ENCODE peak calls at places on chromosomes 7 and 10, in six cellular contexts. W, E, J, A, L and Y are unnamed samples.

GRCh38 chr10:29411666-29412335 is 122.9 kb downstream of the LYZL1 start:
- DNase-seq in E (peak; percentile 3), A (no peak), J (no peak), L (no peak), W (no peak), Y (no peak)

GRCh38 chr10:119655566-119656001 is 4.4 kb downstream of the BAG3 start:
- DNase-seq in A (no peak), J (peak; percentile 52), E (peak; percentile 80), W (peak; percentile 22), L (peak; percentile 42), Y (no peak)

GRCh38 chr10:71077796-71078453 is 134.4 kb upstream of the UNC5B start:
- DNase-seq in W (no peak), J (peak; percentile 3), A (peak; percentile 17), L (no peak), E (no peak), Y (no peak)

GRCh38 chr10:12177642-12178041 is 18.0 kb downstream of the NUDT5 start:
- DNase-seq in J (no peak), A (no peak), L (no peak), E (no peak), W (no peak), Y (no peak)

GRCh38 chr7:109178342-109178741 is 608.7 kb downstream of the DNAJB9 start:
- DNase-seq in J (no peak), W (no peak), A (no peak), L (no peak), E (no peak), Y (no peak)

GRCh38 chr10:34028936-34029335 is 694.5 kb upstream of the NRP1 start:
- DNase-seq in A (no peak), L (no peak), J (no peak), E (no peak), W (no peak), Y (no peak)

GRCh38 chr10:13525683-13526082 is 3.1 kb downstream of the BEND7 start:
- DNase-seq in J (no peak), W (no peak), L (no peak), E (no peak), A (no peak), Y (no peak)

GRCh38 chr10:59107147-59107546 is 69.3 kb upstream of the PHYHIPL start:
- DNase-seq in A (no peak), E (no peak), L (no peak), J (no peak), W (no peak), Y (no peak)

GRCh38 chr7:30162622-30163124 is 27.9 kb downstream of the MTURN start:
- DNase-seq in E (peak; percentile 61), W (no peak), J (no peak), A (no peak), L (no peak), Y (no peak)

GRCh38 chr7:16698200-16698910 is 52.4 kb downstream of the BZW2 start:
- DNase-seq in W (no peak), J (no peak), E (no peak), L (no peak), A (no peak), Y (no peak)

GRCh38 chr10:132590752-132591121 is 53.1 kb downstream of the INPP5A start:
- DNase-seq in E (no peak), J (no peak), L (no peak), A (no peak), W (no peak), Y (no peak)

GRCh38 chr10:123687758-123688157 is 21.6 kb downstream of the GPR26 start:
- DNase-seq in J (no peak), L (no peak), E (no peak), W (no peak), A (no peak), Y (no peak)

GRCh38 chr7:29622335-29623265 is 59.0 kb downstream of the PRR15 start:
- DNase-seq in L (no peak), A (no peak), E (peak; percentile 83), J (no peak), W (no peak), Y (no peak)

GRCh38 chr7:26646666-26647065 is 217.7 kb downstream of the SKAP2 start:
- DNase-seq in A (no peak), W (no peak), E (peak; percentile 9), L (no peak), J (no peak), Y (no peak)

GRCh38 chr10:73433538-73433867 is at the start of gene MSS51:
- DNase-seq in E (no peak), A (no peak), W (no peak), L (no peak), J (no peak), Y (no peak)

GRCh38 chr7:24820730-24821044 is 63.4 kb upstream of the GSDME start:
- DNase-seq in J (no peak), E (peak; percentile 75), L (no peak), A (peak; percentile 40), W (peak; percentile 19), Y (no peak)

GRCh38 chr10:36425140-36425797 is 700.1 kb upstream of the ANKRD30A start:
- DNase-seq in J (no peak), E (no peak), W (no peak), L (no peak), A (no peak), Y (no peak)

GRCh38 chr10:98170249-98171117 is 36.0 kb downstream of the R3HCC1L start:
- DNase-seq in L (peak; percentile 23), J (peak; percentile 38), A (no peak), W (peak; percentile 50), E (peak; percentile 62), Y (peak; percentile 72)

GRCh38 chr7:101792051-101792651 is 25.3 kb upstream of the CUX1 start:
- DNase-seq in E (peak; percentile 87), L (no peak), A (no peak), J (no peak), W (no peak), Y (no peak)

GRCh38 chr10:96468845-96469244 is 44.9 kb downstream of the TLL2 start:
- DNase-seq in W (no peak), L (no peak), J (no peak), E (no peak), A (no peak), Y (no peak)

GRCh38 chr10:98436704-98437103 is 10.0 kb downstream of the HPS1 start:
- DNase-seq in J (no peak), E (no peak), A (no peak), L (no peak), W (no peak), Y (no peak)

GRCh38 chr7:149529136-149529718 is 31.6 kb upstream of the ZNF746 start:
- DNase-seq in E (peak; percentile 15), W (no peak), L (no peak), J (no peak), A (no peak), Y (no peak)

GRCh38 chr7:30032310-30033125 is 4.3 kb downstream of the PLEKHA8 start:
- DNase-seq in L (no peak), J (no peak), A (no peak), W (no peak), E (peak; percentile 49), Y (no peak)

GRCh38 chr10:92800122-92800521 is 48.2 kb upstream of the EXOC6 start:
- DNase-seq in E (no peak), L (no peak), J (no peak), A (no peak), W (no peak), Y (no peak)

GRCh38 chr7:41538810-41539724 is 163.8 kb downstream of the INHBA start:
- DNase-seq in W (no peak), L (no peak), E (peak; percentile 30), A (no peak), J (no peak), Y (no peak)

DNA sequence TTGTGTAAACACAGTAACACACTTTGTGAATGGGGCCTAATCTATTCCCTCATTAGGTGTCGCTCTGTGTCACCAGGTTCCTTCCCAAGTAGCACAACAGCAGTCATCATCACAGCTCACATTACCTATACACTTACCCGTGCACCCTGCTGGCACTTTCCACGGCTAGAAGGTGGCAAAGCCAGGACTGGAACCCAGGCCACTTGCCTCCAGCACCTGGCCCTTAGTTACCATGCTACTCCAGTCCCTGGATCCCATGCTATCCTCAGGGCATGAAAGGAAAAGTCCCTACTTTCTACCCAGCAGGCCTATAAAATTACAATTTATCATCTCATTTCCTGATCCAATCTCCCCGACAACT is 18.4 kb downstream of the SMURF1 start:
- DNase-seq in A (no peak), W (no peak), J (no peak), L (no peak), E (no peak), Y (no peak)
- H3K4me1 ChIP-seq in A (peaks cover 18% of the 10 kb centered on the region), W (peaks cover 8% of the 10 kb centered on the region), J (peaks cover 91% of the 10 kb centered on the region), L (peaks cover 3% of the 10 kb centered on the region), E (peaks cover 15% of the 10 kb centered on the region), Y (peaks cover 3% of the 10 kb centered on the region)

DNA sequence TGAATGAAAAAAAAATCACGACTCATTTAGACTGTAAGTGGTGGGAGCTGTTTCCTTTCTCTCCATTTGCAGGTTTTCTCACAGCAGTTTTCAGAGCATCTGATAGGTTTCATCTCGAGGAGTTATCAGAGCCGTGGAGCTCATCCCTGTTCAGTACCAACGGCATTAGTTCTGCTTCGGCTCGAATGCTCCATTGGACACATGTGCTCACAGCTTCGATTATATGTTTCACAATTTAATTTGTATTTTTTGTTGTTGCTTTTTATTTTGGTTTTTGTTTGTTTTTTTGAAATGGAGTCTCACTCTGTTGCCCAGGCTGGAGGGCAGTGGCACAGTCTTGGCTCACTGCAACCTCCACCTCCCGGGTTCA is 1.5 kb downstream of the SLC18A2 start:
- DNase-seq in E (no peak), W (no peak), J (no peak), L (no peak), A (no peak), Y (no peak)
- H3K27me3 ChIP-seq in E (peaks cover 66% of the 10 kb centered on the region), W (peaks cover 27% of the 10 kb centered on the region), J (peaks cover 73% of the 10 kb centered on the region), L (no peaks in the 10 kb centered on the region), A (peaks cover 11% of the 10 kb centered on the region), Y (no peaks in the 10 kb centered on the region)

DNA sequence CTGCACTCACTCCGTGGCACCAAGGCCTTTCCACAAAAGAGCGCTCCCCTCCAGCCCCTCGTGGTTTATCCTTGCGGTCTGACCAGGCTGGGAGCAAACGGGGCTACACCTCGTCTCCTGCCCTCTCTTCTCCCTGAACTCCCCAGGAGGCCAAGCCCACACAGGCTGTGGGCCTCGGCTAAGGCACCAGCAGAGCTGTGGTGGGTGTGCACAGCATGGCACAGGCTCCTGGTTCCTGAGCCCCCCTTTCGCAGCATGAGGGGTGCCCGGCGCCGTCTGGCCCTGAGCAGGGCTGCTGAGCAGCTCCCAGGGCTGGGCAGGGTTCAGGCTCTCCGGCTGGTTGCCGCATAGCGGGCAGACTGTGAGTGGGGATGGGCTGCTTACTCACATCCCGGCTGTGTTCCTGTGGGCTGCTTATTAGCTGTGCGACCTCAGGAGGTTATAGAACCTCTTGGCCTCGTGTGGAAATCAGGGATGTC is 90.4 kb downstream of the ZMIZ1 start:
- DNase-seq in W (no peak), L (no peak), J (no peak), E (peak; percentile 76), A (no peak), Y (no peak)
- H3K4me1 ChIP-seq in W (peaks cover 78% of the 10 kb centered on the region), L (no peaks in the 10 kb centered on the region), J (peaks cover 78% of the 10 kb centered on the region), E (peaks cover 48% of the 10 kb centered on the region), A (peaks cover 64% of the 10 kb centered on the region), Y (peaks cover 50% of the 10 kb centered on the region)

GRCh38 chr7:23475579-23475844 is 5.2 kb upstream of the IGF2BP3 start:
- DNase-seq in L (no peak), E (no peak), J (no peak), A (no peak), W (no peak), Y (no peak)

GRCh38 chr7:23472974-23473847 is 2.9 kb upstream of the IGF2BP3 start:
- DNase-seq in E (no peak), L (no peak), A (no peak), W (no peak), J (no peak), Y (peak; percentile 29)

GRCh38 chr7:23474829-23475578 is 4.7 kb upstream of the IGF2BP3 start:
- DNase-seq in E (no peak), A (no peak), J (no peak), L (no peak), W (no peak), Y (no peak)

GRCh38 chr7:23473848-23474097 is 3.5 kb upstream of the IGF2BP3 start:
- DNase-seq in W (no peak), L (no peak), J (no peak), E (no peak), A (no peak), Y (peak; percentile 83)

GRCh38 chr7:23474098-23474828 is 4.0 kb upstream of the IGF2BP3 start:
- DNase-seq in A (peak; percentile 66), J (peak; percentile 77), E (peak; percentile 98), W (peak; percentile 97), L (peak; percentile 36), Y (peak; percentile 98)
- H3K27me3 ChIP-seq in A (peaks cover 15% of the 10 kb centered on the region), J (peaks cover 100% of the 10 kb centered on the region), E (no peaks in the 10 kb centered on the region), W (no peaks in the 10 kb centered on the region), L (peaks cover 72% of the 10 kb centered on the region), Y (no peaks in the 10 kb centered on the region)